ENCODE peak calls at places on chromosomes 4 and X, in four cellular contexts. W is GM12878, M is K562, I is GM12891. U is an unnamed sample.

GRCh38 chr4:170008376-170008775 is 17.8 kb downstream of the MFAP3L start:
- DNase-seq in W (no peak), M (no peak), I (no peak), U (no peak)

GRCh38 chr4:179804440-179804839 is 2362.2 kb upstream of the AGA start:
- DNase-seq in W (no peak), M (no peak), I (no peak), U (no peak)

GRCh38 chr4:109156346-109156745 is 146.1 kb downstream of the COL25A1 start:
- DNase-seq in W (no peak), M (no peak), I (no peak), U (no peak)

GRCh38 chr4:41865306-41865980 is 69.8 kb upstream of the TMEM33 start:
- DNase-seq in W (no peak), M (no peak), I (no peak), U (no peak)

GRCh38 chrX:53659039-53659438 is 27.5 kb downstream of the HUWE1 start:
- DNase-seq in W (no peak), M (no peak), I (no peak), U (no peak)

GRCh38 chr4:176676901-176677300 is 115.8 kb downstream of the VEGFC start:
- DNase-seq in W (no peak), M (no peak), I (no peak), U (no peak)

GRCh38 chr4:135838889-135839288 is 1637.3 kb upstream of the PABPC4L start:
- DNase-seq in W (no peak), M (no peak), I (no peak), U (no peak)

GRCh38 chr4:4490816-4491215 is 51.0 kb downstream of the STX18 start:
- DNase-seq in W (no peak), M (no peak), I (no peak), U (no peak)

GRCh38 chrX:138847930-138848329 is 136.4 kb upstream of the FGF13 start:
- DNase-seq in W (no peak), M (no peak), I (no peak), U (no peak)

GRCh38 chr4:73702796-73703287 is 37.5 kb upstream of the CXCL8 start:
- DNase-seq in W (no peak), M (no peak), I (no peak), U (no peak)

GRCh38 chrX:51743179-51743957 is at the start of gene GSPT2:
- DNase-seq in W (peak), M (peak), I (peak), U (peak)

GRCh38 chrX:106959897-106960296 is 39.7 kb downstream of the CLDN2 start:
- DNase-seq in W (no peak), M (no peak), I (no peak), U (no peak)

GRCh38 chr4:85274955-85275354 is 200.0 kb upstream of the ARHGAP24 start:
- DNase-seq in W (no peak), M (no peak), I (no peak), U (no peak)

GRCh38 chrX:80550722-80551121 is 130.5 kb downstream of the TENT5D start:
- DNase-seq in W (no peak), M (no peak), I (no peak), U (no peak)

GRCh38 chrX:136259543-136259942 is 8.3 kb upstream of the MAP7D3 start:
- DNase-seq in W (no peak), M (no peak), I (no peak), U (no peak)

GRCh38 chr4:25862411-25863346 is at the start of gene SEL1L3:
- DNase-seq in W (no peak), M (peak), I (peak), U (no peak)

GRCh38 chrX:341541-342101 is 23.0 kb upstream of the GTPBP6 start:
- DNase-seq in W (no peak), M (no peak), I (no peak), U (no peak)

GRCh38 chr4:31530555-31530954 is 810.4 kb downstream of the PCDH7 start:
- DNase-seq in W (no peak), M (no peak), I (no peak), U (no peak)

GRCh38 chr4:40699648-40700047 is 50.1 kb upstream of the NSUN7 start:
- DNase-seq in W (no peak), M (no peak), I (no peak), U (no peak)

GRCh38 chr4:136458326-136458725 is 1074.0 kb downstream of the PCDH18 start:
- DNase-seq in W (no peak), M (no peak), I (no peak), U (no peak)

GRCh38 chrX:130592204-130592603 is 190.4 kb downstream of the RBMX2 start:
- DNase-seq in W (no peak), M (no peak), I (no peak), U (no peak)

GRCh38 chr4:145619639-145619996 is 433 bp downstream of the MMAA start:
- DNase-seq in W (peak), M (no peak), I (no peak), U (peak)

GRCh38 chr4:108397850-108398249 is 222.5 kb upstream of the RPL34 start:
- DNase-seq in W (no peak), M (no peak), I (no peak), U (no peak)

GRCh38 chrX:94435799-94436198 is 761.8 kb downstream of the FAM133A start:
- DNase-seq in W (no peak), M (no peak), I (no peak), U (no peak)

GRCh38 chrX:48996969-48997368 is 5.1 kb downstream of the GRIPAP1 start:
- DNase-seq in W (no peak), M (peak), I (no peak), U (no peak)

GRCh38 chr4:36288727-36289126 is 7.3 kb downstream of the DTHD1 start:
- DNase-seq in W (no peak), M (no peak), I (no peak), U (no peak)

GRCh38 chr4:182246401-182247205 is 3.4 kb downstream of the TENM3 start:
- DNase-seq in W (no peak), M (no peak), I (no peak), U (no peak)

GRCh38 chrX:26664919-26665318 is 448.9 kb downstream of the MAGEB5 start:
- DNase-seq in W (no peak), M (no peak), I (no peak), U (no peak)

GRCh38 chrX:2690856-2691542 is at the start of gene CD99:
- DNase-seq in W (peak), M (peak), I (peak), U (peak)

GRCh38 chr4:105343523-105343931 is 130.3 kb downstream of the PPA2 start:
- DNase-seq in W (no peak), M (no peak), I (no peak), U (no peak)

GRCh38 chr4:61333490-61333889 is 133.4 kb downstream of the ADGRL3 start:
- DNase-seq in W (no peak), M (no peak), I (no peak), U (no peak)

GRCh38 chrX:83630662-83631061 is 122.6 kb downstream of the POU3F4 start:
- DNase-seq in W (no peak), M (no peak), I (no peak), U (no peak)

DNA sequence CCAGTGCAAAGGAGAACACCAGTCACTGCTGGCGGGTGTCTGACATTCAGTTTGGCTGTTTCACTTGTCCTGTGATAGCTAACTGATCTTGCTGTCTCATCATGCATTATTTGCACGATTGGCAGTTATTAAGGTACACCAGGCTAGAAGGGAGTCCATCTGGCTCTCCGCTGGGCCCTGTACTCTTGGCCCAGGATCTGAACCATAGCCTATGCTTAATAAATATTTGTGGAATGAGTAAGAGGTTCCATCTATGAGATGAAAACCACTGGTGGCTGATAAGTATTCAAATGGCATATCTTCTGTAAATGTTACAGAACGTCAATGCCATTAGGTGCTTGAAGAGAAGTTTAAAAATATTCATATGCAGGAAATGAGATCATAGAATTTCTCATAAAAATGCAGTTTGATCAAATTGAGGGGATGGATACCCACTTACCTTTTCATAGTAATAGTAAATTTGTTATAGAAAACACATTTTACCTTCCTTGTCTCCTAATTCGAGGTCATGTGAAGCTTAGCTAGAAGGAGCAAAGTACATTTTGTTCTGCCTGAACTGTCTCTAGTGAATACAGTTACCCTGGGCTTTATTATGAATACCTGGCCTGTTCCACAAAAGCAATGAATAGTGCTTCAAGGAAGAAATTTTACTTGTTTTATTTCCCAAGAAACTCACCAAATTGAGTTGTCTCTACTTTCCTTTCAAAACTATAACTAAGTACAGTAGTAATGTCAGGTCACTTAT is 213.5 kb downstream of the CBR4 start:
- DNase-seq in W (no peak), M (no peak), I (no peak), U (no peak)
- TF ChIP-seq SPI1 in W (no peak), M (no peak), I (no peak), U (no peak)

DNA sequence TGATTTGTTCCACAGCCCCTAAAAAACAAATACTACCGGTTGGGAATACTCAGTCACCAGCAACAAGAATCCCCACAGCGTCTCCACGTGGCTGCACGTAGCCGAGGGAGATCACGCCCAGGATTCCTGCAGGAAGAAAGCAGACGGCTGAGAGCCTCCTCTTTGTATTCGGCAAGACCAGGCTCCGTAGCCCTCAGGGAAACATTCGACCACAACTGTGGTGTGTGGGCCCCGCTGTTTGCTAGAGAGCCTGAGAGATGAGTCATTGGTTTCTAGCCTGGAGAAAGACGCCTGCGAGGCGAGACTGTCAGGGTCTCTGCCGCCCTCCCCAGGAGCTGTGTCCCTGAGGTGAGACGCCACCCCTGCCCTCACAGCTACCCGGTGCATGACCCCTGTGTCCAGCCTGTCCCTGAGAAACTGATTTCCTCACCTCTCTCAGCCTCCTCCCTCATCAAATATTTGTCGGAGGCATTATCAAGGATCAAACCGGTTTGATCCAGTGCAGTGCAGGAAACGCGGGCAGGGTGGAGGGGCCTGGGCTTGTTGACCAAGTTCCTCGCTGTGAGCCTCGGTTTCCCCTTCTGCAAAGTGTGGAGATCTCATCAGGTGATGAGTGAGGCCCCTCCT is 4.7 kb upstream of the S100P start:
- DNase-seq in W (no peak), M (peak), I (peak), U (peak)
- TF ChIP-seq SPI1 in W (no peak), M (no peak), I (no peak), U (no peak)

GRCh38 chr4:1981251-1982055 is 27.3 kb downstream of the NELFA start:
- DNase-seq in W (no peak), M (peak), I (no peak), U (no peak)
- TF ChIP-seq SPI1 in W (no peak), M (no peak), I (no peak), U (no peak)

GRCh38 chr4:67881226-67881625 is 2.6 kb downstream of the TMPRSS11D start:
- DNase-seq in W (no peak), M (no peak), I (no peak), U (no peak)

GRCh38 chr4:67883902-67884301 is at the start of gene TMPRSS11D:
- DNase-seq in W (no peak), M (no peak), I (no peak), U (no peak)

GRCh38 chr4:67885727-67886126 is 1.9 kb upstream of the TMPRSS11D start:
- DNase-seq in W (no peak), M (no peak), I (no peak), U (peak)

GRCh38 chr4:67883463-67883862 is 339 bp downstream of the TMPRSS11D start:
- DNase-seq in W (no peak), M (no peak), I (no peak), U (peak)

DNA sequence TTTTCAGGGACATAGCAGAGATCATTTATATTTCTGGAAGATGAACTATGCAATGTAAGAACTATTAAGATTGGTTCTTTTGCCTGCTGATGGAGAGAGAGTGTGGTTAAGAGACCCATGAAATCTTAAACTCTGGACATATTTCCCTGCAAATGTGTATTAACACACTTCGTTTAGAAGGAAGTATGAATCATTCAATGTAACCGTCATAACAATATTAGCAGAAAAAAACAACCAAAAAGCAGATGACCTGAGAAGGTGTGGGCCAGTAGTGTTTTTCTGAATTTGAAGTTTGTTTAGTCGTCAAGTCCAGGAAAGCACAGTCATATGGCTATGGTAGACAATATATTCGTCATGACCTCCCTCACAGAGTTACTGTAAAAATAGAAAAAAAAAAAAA is 2.5 kb upstream of the TMPRSS11D start:
- DNase-seq in W (no peak), M (no peak), I (no peak), U (peak)
- TF ChIP-seq SPI1 in W (no peak), M (no peak), I (no peak), U (no peak)

DNA sequence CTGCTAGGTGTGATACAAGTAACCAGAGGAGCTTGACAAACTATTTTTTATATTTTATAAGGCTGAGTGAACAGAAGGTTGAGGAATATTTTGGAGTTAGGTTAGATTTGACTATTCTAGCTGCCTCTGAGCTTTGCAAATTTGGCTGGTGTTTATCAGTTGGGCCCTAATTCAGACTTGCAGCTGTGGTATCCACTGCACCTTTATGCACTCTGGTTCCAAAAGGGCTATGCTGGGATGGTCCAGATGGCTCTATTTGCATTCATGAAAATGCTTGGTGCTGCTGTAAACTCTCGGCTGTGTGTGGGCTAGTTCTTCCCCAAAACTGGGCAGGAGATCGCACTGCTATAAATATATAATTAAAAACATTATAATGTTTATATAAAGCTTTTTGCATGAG is 106.3 kb downstream of the REPS2 start:
- DNase-seq in W (no peak), M (no peak), I (no peak), U (no peak)
- TF ChIP-seq SPI1 in W (no peak), M (no peak), I (no peak), U (no peak)

DNA sequence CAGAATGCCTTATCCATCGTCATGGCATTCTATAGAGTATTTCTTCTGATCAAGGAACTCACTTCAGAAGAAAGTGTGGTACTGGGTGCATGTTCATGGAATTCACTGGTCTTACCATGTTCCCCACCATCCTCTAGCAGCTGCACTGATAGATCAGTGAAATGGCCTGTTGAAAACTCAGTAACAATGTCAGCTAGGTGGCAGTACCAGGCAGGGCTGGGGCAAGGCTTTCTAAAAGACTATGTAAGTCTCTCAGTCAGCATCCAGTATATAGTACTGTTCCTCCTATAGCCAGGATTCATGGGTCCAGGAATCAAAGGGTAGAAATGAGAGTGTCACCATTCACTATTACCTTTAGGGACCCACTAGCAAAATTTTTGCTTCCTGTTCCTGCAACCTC is 15.8 kb upstream of the LDB2 start:
- DNase-seq in W (no peak), M (no peak), I (no peak), U (no peak)
- TF ChIP-seq SPI1 in W (no peak), M (no peak), I (no peak), U (no peak)

GRCh38 chrX:115393271-115393670 is 103.8 kb downstream of the LUZP4 start:
- DNase-seq in W (no peak), M (no peak), I (no peak), U (no peak)

GRCh38 chrX:115392031-115392430 is 102.5 kb downstream of the LUZP4 start:
- DNase-seq in W (no peak), M (no peak), I (no peak), U (no peak)

GRCh38 chrX:115392871-115393270 is 103.4 kb downstream of the LUZP4 start:
- DNase-seq in W (no peak), M (no peak), I (no peak), U (no peak)

GRCh38 chrX:115388879-115389278 is 99.4 kb downstream of the LUZP4 start:
- DNase-seq in W (no peak), M (no peak), I (no peak), U (no peak)

GRCh38 chrX:115387327-115387726 is 97.8 kb downstream of the LUZP4 start:
- DNase-seq in W (no peak), M (no peak), I (no peak), U (no peak)
- TF ChIP-seq SPI1 in W (no peak), M (no peak), I (no peak), U (no peak)

GRCh38 chrX:132181364-132181763 is 37.9 kb downstream of the RAP2C start:
- DNase-seq in W (no peak), M (no peak), I (no peak), U (peak)
- TF ChIP-seq SPI1 in W (no peak), M (no peak), I (no peak), U (peak)

GRCh38 chr4:21366840-21367239 is 581.7 kb downstream of the KCNIP4 start:
- DNase-seq in W (no peak), M (no peak), I (no peak), U (no peak)

GRCh38 chr4:21363701-21364100 is 584.9 kb downstream of the KCNIP4 start:
- DNase-seq in W (no peak), M (no peak), I (no peak), U (no peak)

GRCh38 chr4:21367567-21367966 is 581.0 kb downstream of the KCNIP4 start:
- DNase-seq in W (no peak), M (no peak), I (no peak), U (no peak)

GRCh38 chr4:21366312-21366711 is 582.3 kb downstream of the KCNIP4 start:
- DNase-seq in W (no peak), M (no peak), I (no peak), U (no peak)
- TF ChIP-seq SPI1 in W (no peak), M (no peak), I (no peak), U (no peak)

GRCh38 chr4:16083217-16084191 is at the start of gene PROM1:
- DNase-seq in W (no peak), M (no peak), I (no peak), U (no peak)
- TF ChIP-seq SPI1 in W (no peak), M (no peak), I (no peak), U (no peak)